ENCODE peak calls at places on chromosome 2, in four cellular contexts. P is H1, L is K562, I is HepG2. D is an unnamed sample.

GRCh38 chr2:156339110-156339847 is 6.8 kb upstream of the NR4A2 start:
- DNase-seq in P (no peak), L (no peak), I (no peak), D (no peak)

GRCh38 chr2:71718686-71719085 is 265.3 kb downstream of the DYSF start:
- DNase-seq in P (no peak), L (no peak), I (no peak), D (no peak)

GRCh38 chr2:168816369-168816768 is 13.9 kb downstream of the NOSTRIN start:
- DNase-seq in P (no peak), L (no peak), I (no peak), D (no peak)

GRCh38 chr2:25044011-25044410 is 2.1 kb downstream of the EFR3B start:
- DNase-seq in P (no peak), L (no peak), I (no peak), D (no peak)

GRCh38 chr2:38375711-38376345 is 1.2 kb downstream of the ATL2 start:
- DNase-seq in P (no peak), L (no peak), I (no peak), D (peak; percentile 87)

GRCh38 chr2:216696321-216696720 is 972 bp upstream of the IGFBP5 start:
- DNase-seq in P (no peak), L (no peak), I (no peak), D (peak; percentile 6)

GRCh38 chr2:58930541-58930940 is 689.4 kb upstream of the FANCL start:
- DNase-seq in P (no peak), L (no peak), I (no peak), D (no peak)

GRCh38 chr2:120477831-120478481 is 132.0 kb downstream of the INHBB start:
- DNase-seq in P (no peak), L (no peak), I (no peak), D (no peak)

GRCh38 chr2:27914046-27914792 is 23.7 kb downstream of the BABAM2 start:
- DNase-seq in P (no peak), L (no peak), I (peak; percentile 9), D (no peak)

GRCh38 chr2:74052732-74053712 is 68.3 kb downstream of the TET3 start:
- DNase-seq in P (no peak), L (no peak), I (no peak), D (no peak)

GRCh38 chr2:10486601-10487079 is 38.5 kb upstream of the ODC1 start:
- DNase-seq in P (peak; percentile 17), L (no peak), I (peak; percentile 39), D (no peak)

GRCh38 chr2:219658861-219659260 is 31.4 kb downstream of the SLC4A3 start:
- DNase-seq in P (no peak), L (no peak), I (no peak), D (no peak)

GRCh38 chr2:28618221-28619141 is 122.6 kb downstream of the PLB1 start:
- DNase-seq in P (no peak), L (no peak), I (peak; percentile 75), D (no peak)

GRCh38 chr2:173553589-173553988 is 198.9 kb downstream of the CDCA7 start:
- DNase-seq in P (no peak), L (no peak), I (no peak), D (no peak)

GRCh38 chr2:165678882-165679281 is 115.2 kb downstream of the GALNT3 start:
- DNase-seq in P (no peak), L (no peak), I (no peak), D (no peak)

GRCh38 chr2:165674780-165675179 is 119.3 kb downstream of the GALNT3 start:
- DNase-seq in P (no peak), L (no peak), I (no peak), D (no peak)

GRCh38 chr2:165675551-165675968 is 118.5 kb downstream of the GALNT3 start:
- DNase-seq in P (no peak), L (no peak), I (no peak), D (no peak)
- TF ChIP-seq JUN in P (no peak), L (no peak), I (no peak), D (no peak)

GRCh38 chr2:101882948-101883347 is 108.8 kb upstream of the IL1R2 start:
- DNase-seq in P (no peak), L (no peak), I (no peak), D (no peak)

GRCh38 chr2:101884423-101884822 is 107.3 kb upstream of the IL1R2 start:
- DNase-seq in P (no peak), L (no peak), I (no peak), D (no peak)

GRCh38 chr2:101883860-101884259 is 107.9 kb upstream of the IL1R2 start:
- DNase-seq in P (no peak), L (peak; percentile 39), I (peak; percentile 60), D (peak; percentile 54)

DNA sequence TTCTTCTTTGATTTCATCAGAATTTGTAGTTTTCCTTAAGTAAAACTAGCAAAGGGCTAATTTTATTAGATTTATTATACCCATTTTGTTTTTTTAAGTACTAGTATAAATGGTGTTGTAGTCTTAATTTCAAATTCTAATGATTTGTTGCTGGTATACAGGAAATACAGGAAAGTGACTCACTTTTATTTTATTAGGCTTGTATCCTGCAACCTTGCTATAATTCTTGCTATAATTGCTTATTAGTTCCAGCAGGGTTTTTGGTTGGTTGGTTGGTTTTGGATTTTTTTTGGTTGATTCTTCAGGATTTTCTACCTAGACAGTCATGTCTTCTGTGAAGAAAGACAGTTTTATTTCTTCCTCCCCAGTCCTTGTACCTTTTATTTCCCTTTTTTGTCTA is 110.6 kb upstream of the IL1R2 start:
- DNase-seq in P (no peak), L (no peak), I (no peak), D (peak; percentile 68)
- H3K36me3 ChIP-seq in P (peaks cover 50% of the 10 kb centered on the region), L (peaks cover 54% of the 10 kb centered on the region), I (peaks cover 26% of the 10 kb centered on the region), D (peaks cover 13% of the 10 kb centered on the region)

DNA sequence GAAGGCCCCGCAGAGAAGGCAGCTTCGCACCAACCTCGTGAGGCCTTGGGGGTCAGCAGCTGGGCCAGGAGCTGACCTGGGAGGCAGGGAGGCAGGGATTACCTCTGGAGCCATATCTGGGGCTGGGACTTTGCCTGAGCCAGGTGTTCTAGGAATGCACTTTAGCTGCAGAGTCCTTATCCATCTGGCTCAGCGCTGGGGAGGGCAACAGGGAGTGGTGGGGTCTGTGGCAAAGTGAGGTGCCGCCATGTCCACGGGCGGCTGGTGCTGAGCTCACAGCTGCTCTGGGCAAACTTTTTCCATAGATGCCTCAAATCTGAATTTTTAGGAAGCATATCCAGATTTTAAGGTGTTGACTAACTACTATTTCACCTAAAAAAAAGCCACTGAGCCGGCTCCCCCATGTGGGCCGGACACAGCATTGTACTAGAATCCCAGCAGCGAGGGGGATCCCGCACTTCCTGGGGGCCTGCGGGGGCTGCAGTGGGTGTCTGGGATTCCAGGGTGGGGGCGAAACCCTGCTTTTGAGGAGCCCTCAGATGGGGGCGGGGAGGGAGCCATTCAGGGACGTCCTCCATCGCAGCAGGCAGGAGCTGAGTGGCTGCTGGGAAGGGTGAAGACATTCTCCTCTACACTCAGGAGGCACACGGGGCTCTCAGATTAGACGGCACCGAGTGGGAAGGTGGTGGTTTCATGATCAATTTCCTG is 34.6 kb downstream of the RTP5 start:
- DNase-seq in P (peak; percentile 45), L (no peak), I (no peak), D (no peak)
- TF ChIP-seq JUN in P (no peak), L (no peak), I (no peak), D (no peak)

DNA sequence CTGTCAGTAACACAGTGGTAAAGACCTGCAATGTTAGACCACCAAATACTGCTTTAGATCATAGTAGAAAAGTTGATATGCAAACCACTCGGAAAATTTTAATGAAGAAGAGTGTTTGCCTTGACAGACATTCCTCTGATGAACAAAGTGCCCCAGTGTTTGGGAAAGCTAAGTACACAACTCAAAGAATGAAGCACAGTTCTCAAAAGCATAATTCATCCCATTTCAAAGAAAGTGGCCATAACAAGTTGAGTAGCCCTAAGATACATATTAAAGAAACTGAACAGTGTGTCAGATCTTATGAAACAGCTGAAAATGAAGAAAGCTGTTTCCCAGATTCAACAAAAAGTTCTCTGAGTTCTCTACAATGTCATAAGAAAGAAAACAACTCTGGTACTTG is 27.5 kb downstream of the GEN1 start:
- DNase-seq in P (no peak), L (no peak), I (peak; percentile 39), D (no peak)
- H3K36me3 ChIP-seq in P (peaks cover 20% of the 10 kb centered on the region), L (peaks cover 40% of the 10 kb centered on the region), I (no peaks in the 10 kb centered on the region), D (peaks cover 5% of the 10 kb centered on the region)

GRCh38 chr2:122955761-122956160 is 1069.3 kb upstream of the CNTNAP5 start:
- DNase-seq in P (no peak), L (no peak), I (no peak), D (no peak)
- TF ChIP-seq JUN in P (no peak), L (no peak), I (no peak), D (no peak)

GRCh38 chr2:241548451-241548835 is 10.1 kb upstream of the BOK start:
- DNase-seq in P (no peak), L (no peak), I (no peak), D (no peak)

GRCh38 chr2:241551599-241551997 is 6.9 kb upstream of the BOK start:
- DNase-seq in P (no peak), L (no peak), I (no peak), D (no peak)

GRCh38 chr2:241553512-241553830 is 5.1 kb upstream of the BOK start:
- DNase-seq in P (no peak), L (no peak), I (no peak), D (no peak)

GRCh38 chr2:241551998-241552737 is 6.4 kb upstream of the BOK start:
- DNase-seq in P (no peak), L (no peak), I (no peak), D (no peak)

DNA sequence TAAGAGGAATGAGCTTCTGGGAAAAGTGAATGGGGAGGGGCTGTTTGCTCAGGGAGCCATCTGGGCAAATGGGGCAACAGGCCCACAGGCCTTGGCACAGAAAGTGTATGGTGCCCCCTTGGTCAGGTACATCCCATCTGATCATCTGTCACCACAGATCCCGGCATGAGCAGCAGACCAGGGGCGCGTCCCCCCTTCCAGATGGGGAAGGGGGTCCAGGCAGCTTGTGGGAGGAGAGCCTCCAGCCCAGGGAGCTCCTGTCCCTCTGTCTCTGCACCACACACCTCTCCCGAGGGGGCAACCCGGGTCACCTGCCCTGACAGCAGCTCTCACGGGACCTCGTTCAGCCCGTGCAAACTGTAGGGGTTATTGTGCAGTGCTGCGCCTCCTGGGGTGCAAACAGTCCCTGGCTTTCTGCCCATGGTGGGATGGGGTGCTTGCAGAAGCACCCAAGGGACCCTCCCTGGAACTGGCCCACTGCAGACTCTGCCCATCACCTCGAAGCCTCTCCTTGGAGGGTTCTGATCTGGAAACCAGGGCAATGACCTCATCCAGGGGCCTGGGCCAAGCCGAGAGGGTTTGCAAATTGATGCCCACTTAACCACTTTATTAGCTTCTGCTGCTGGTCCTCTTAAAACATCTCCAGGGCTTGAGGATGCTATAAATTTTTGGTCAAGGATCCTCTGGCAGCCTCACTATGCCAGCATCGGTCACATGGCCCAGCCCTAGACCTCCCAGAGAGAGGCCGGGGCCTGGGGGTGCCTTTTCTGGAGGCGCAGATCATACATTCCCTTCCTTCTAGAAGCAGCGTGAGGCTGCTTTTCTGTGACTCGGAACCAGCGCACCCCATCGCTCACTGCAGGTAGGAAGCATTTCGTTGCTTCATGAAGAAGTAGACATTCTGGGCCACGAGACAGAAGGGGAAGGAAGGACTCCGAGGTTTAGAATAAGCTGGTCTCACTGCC is 7.6 kb upstream of the BOK start:
- DNase-seq in P (no peak), L (no peak), I (no peak), D (no peak)
- H3K36me3 ChIP-seq in P (no peaks in the 10 kb centered on the region), L (no peaks in the 10 kb centered on the region), I (no peaks in the 10 kb centered on the region), D (no peaks in the 10 kb centered on the region)